ENCODE peak calls at places on chromosomes 12 and 14, in nine cellular contexts. H is mammary epithelial cell, D is MM.1S, R is GM23338, Q is GM12878, U is endothelial cell of umbilical vein, Y is GM23248, K is hepatocyte, I is PC-3. W is an unnamed sample.

GRCh38 chr12:104632724-104633181 is 176.0 kb downstream of the CHST11 start:
- DNase-seq in I (no peak), R (no peak), H (no peak), K (no peak), U (no peak), D (no peak), Y (peak; percentile 75), Q (no peak), W (peak; percentile 76)

GRCh38 chr14:59208224-59208814 is 19.9 kb downstream of the DAAM1 start:
- DNase-seq in H (peak; percentile 61), I (peak; percentile 61), K (no peak), Q (peak; percentile 65), R (no peak), U (no peak), D (no peak), Y (peak; percentile 72), W (peak; percentile 89)

GRCh38 chr14:93032301-93032929 is 83.3 kb downstream of the ITPK1 start:
- DNase-seq in Y (peak; percentile 62), R (no peak), D (no peak), U (no peak), Q (no peak), I (peak; percentile 54), H (no peak), K (no peak), W (no peak)

GRCh38 chr12:128543971-128544370 is 277.0 kb downstream of the TMEM132C start:
- DNase-seq in H (no peak), K (no peak), R (no peak), Y (no peak), Q (no peak), D (no peak), U (no peak), I (no peak), W (no peak)

GRCh38 chr12:112855375-112855774 is 51.4 kb upstream of the OAS1 start:
- DNase-seq in Q (no peak), Y (peak; percentile 14), I (peak; percentile 45), D (no peak), K (no peak), H (no peak), R (peak; percentile 80), U (no peak), W (no peak)

GRCh38 chr14:50025776-50026175 is 90.6 kb downstream of the VCPKMT start:
- DNase-seq in U (no peak), H (peak; percentile 75), I (no peak), K (no peak), D (no peak), R (no peak), Y (no peak), Q (no peak), W (no peak)

GRCh38 chr12:2654311-2654710 is 140.5 kb upstream of the FKBP4 start:
- DNase-seq in H (no peak), U (no peak), Q (no peak), D (no peak), Y (no peak), I (no peak), R (no peak), K (no peak), W (no peak)

GRCh38 chr12:9364224-9365176 is 156.3 kb upstream of the PZP start:
- DNase-seq in Q (peak; percentile 98), R (peak; percentile 91), U (no peak), K (no peak), D (peak; percentile 75), Y (peak; percentile 84), H (peak; percentile 99), I (peak; percentile 12), W (peak; percentile 86)

GRCh38 chr14:35504260-35504659 is 29.7 kb upstream of the INSM2 start:
- DNase-seq in Y (no peak), K (peak; percentile 15), I (no peak), U (no peak), H (no peak), Q (no peak), D (no peak), R (no peak), W (no peak)

GRCh38 chr14:95514131-95515079 is 2.0 kb downstream of the SYNE3 start:
- DNase-seq in K (no peak), D (peak; percentile 45), I (no peak), H (peak; percentile 75), U (no peak), R (peak; percentile 59), Q (no peak), Y (no peak), W (no peak)

GRCh38 chr14:95518045-95518751 is 1.7 kb upstream of the SYNE3 start:
- DNase-seq in Y (peak; percentile 42), U (peak; percentile 63), K (no peak), R (no peak), D (peak; percentile 61), Q (no peak), H (no peak), I (no peak), W (peak; percentile 65)

GRCh38 chr14:95515523-95516517 is 630 bp downstream of the SYNE3 start:
- DNase-seq in Q (no peak), I (peak; percentile 40), Y (peak; percentile 73), H (peak; percentile 62), U (peak; percentile 49), R (peak; percentile 78), K (peak; percentile 81), D (peak; percentile 88), W (peak; percentile 27)

GRCh38 chr14:95515080-95515489 is 1.4 kb downstream of the SYNE3 start:
- DNase-seq in D (peak; percentile 52), Q (no peak), Y (peak; percentile 60), U (peak; percentile 84), I (no peak), K (peak; percentile 51), R (peak; percentile 61), H (no peak), W (no peak)

GRCh38 chr14:95516554-95517209 is at the start of gene SYNE3:
- DNase-seq in R (peak; percentile 53), Q (no peak), U (no peak), H (no peak), I (peak; percentile 45), Y (peak; percentile 62), D (peak; percentile 59), K (peak; percentile 80), W (no peak)
- TF ChIP-seq EZH2 in R (peak; percentile 48), Q (no peak), U (no peak), H (no peak), I (no peak), Y (no peak), D (no peak), K (no peak), W (no peak)

GRCh38 chr12:120257041-120257821 is 8.3 kb downstream of the PXN start:
- DNase-seq in R (peak; percentile 71), Y (peak; percentile 97), D (no peak), H (peak; percentile 72), U (peak; percentile 98), Q (no peak), I (peak; percentile 89), K (peak; percentile 48), W (peak; percentile 92)

GRCh38 chr12:120258323-120258896 is 7.1 kb downstream of the PXN start:
- DNase-seq in Y (no peak), H (no peak), I (no peak), U (no peak), Q (no peak), R (no peak), D (no peak), K (no peak), W (no peak)

GRCh38 chr12:120261951-120262851 is 3.3 kb downstream of the PXN start:
- DNase-seq in D (no peak), I (peak; percentile 99), K (no peak), Q (no peak), U (peak; percentile 47), R (no peak), H (peak; percentile 96), Y (peak; percentile 58), W (no peak)

GRCh38 chr12:120260607-120261006 is 4.9 kb downstream of the PXN start:
- DNase-seq in K (no peak), D (no peak), H (no peak), I (no peak), Q (no peak), Y (no peak), R (no peak), U (no peak), W (no peak)

GRCh38 chr12:120259418-120260202 is 5.9 kb downstream of the PXN start:
- DNase-seq in U (no peak), I (no peak), Y (peak; percentile 71), D (no peak), K (no peak), Q (no peak), R (no peak), H (no peak), W (peak; percentile 38)
- H4K20me1 ChIP-seq in U (no peaks in the 10 kb centered on the region), I (peaks cover 46% of the 10 kb centered on the region), Y (no peaks in the 10 kb centered on the region), D (no peaks in the 10 kb centered on the region), K (peaks cover 81% of the 10 kb centered on the region), Q (no peaks in the 10 kb centered on the region), R (peaks cover 22% of the 10 kb centered on the region), H (no peaks in the 10 kb centered on the region), W (peaks cover 91% of the 10 kb centered on the region)

GRCh38 chr14:68394113-68394718 is 398.7 kb downstream of the ZFP36L1 start:
- DNase-seq in D (no peak), I (no peak), R (no peak), K (no peak), H (no peak), Q (no peak), Y (peak; percentile 49), U (no peak), W (peak; percentile 47)
- H3K4me3 ChIP-seq in D (no peak overlapping the region), I (no peak overlapping the region), R (no peak overlapping the region), K (no peak overlapping the region), H (no peak overlapping the region), Q (no peak overlapping the region), Y (no peak overlapping the region), U (no peak overlapping the region), W (no peak overlapping the region)

DNA sequence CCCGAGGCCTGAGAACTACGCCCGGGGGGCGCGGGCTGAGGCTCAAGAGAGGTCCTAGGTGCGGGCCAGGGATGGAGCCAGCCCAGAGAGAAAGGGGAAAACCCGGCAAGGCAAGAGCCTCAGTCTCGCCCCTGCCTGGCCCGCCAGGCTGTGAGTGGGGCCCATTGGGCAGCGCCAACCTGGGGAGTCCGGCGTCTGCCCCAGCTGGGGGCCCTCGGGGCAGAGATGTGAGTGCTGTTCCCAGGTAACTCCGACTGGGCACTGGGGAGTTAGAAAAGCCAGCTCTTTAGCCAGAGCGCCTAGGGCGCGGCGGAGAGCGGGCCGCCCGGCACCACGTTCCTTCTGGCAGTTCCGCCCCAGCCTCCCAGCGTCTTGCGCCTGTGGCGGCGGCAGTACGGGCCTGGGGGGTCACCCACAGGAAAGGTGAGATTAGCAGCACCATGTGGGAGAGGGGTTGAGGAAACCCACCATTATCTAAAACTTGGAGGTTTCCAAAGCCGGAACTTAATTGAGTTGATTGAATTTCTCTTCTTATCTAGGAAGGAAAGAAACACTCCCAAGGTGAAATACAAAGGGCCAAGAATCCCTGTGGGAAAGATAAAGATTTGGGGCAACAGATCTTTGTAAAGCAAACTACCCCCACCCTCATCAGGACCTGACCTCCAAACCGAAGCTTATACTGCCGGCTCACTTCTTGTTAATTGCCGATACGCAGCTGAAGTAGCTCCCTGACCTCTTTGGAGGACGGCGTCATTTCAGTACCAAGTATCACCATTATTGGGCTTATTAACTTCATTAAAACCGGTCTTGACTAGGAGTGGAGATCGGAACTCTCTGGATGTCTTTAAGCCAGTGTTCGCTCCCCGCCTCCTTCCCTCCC is 11.6 kb downstream of the OTX2 start:
- DNase-seq in Q (no peak), D (no peak), K (no peak), R (peak; percentile 73), U (no peak), H (no peak), I (no peak), Y (no peak), W (no peak)
- TF ChIP-seq EZH2 in Q (no peak), D (no peak), K (peak; percentile 96), R (peak; percentile 81), U (peak; percentile 79), H (no peak), I (no peak), Y (no peak), W (peak; percentile 28)

W was measured in astrocyte.